ENCODE peak calls at places on chromosomes 7 and 10, in nine cellular contexts. H, O, T, B, D, Y, J, W and V are unnamed samples. For H3K4me1, the result is how much of the 10 kb centered on the place peaks cover.

GRCh38 chr10:34861293-34862004 is 46.4 kb upstream of the PARD3 start:
- DNase-seq in O (peak), T (no peak), H (peak), J (peak), W (peak), Y (peak), B (peak), D (peak), V (peak)

GRCh38 chr10:68955414-68955785 is 570 bp upstream of the DDX21 start:
- DNase-seq in H (no peak), J (no peak), W (no peak), O (no peak), Y (peak), B (no peak), D (no peak), T (no peak), V (no peak)

GRCh38 chr7:140165422-140165821 is 11.4 kb downstream of the KDM7A start:
- DNase-seq in T (no peak), H (peak), J (no peak), D (no peak), Y (no peak), B (no peak), W (no peak), O (no peak), V (no peak)

GRCh38 chr10:35875281-35875680 is 233.2 kb upstream of the FZD8 start:
- DNase-seq in B (no peak), Y (peak), J (no peak), O (no peak), W (peak), D (peak), H (peak), T (no peak), V (peak)

GRCh38 chr7:101546308-101546936 is 82.7 kb downstream of the MYL10 start:
- DNase-seq in J (no peak), Y (no peak), B (no peak), H (no peak), W (no peak), D (no peak), O (peak), T (no peak), V (peak)

GRCh38 chr10:32167450-32167849 is 111.2 kb upstream of the KIF5B start:
- DNase-seq in H (no peak), Y (no peak), T (no peak), D (no peak), W (no peak), J (no peak), B (no peak), O (no peak), V (peak)

GRCh38 chr7:139734395-139734794 is 43.4 kb downstream of the HIPK2 start:
- DNase-seq in W (peak), J (peak), D (no peak), T (no peak), Y (peak), B (no peak), O (no peak), H (peak), V (peak)

GRCh38 chr7:54394877-54395276 is 147.3 kb upstream of the VSTM2A start:
- DNase-seq in B (no peak), J (no peak), H (no peak), T (peak), W (no peak), Y (no peak), O (no peak), D (no peak), V (no peak)

GRCh38 chr7:98559958-98560357 is 57.1 kb upstream of the NPTX2 start:
- DNase-seq in T (peak), O (no peak), W (no peak), J (no peak), B (no peak), H (no peak), Y (no peak), D (no peak), V (peak)

GRCh38 chr10:83606275-83606674 is 533.0 kb upstream of the GHITM start:
- DNase-seq in T (no peak), W (no peak), H (peak), D (peak), O (no peak), J (no peak), Y (no peak), B (no peak), V (peak)

GRCh38 chr7:23216021-23216420 is 30.6 kb upstream of the GPNMB start:
- DNase-seq in H (no peak), D (no peak), T (no peak), Y (no peak), O (peak), J (peak), W (no peak), B (peak), V (no peak)

GRCh38 chr7:27196287-27196739 is 3.6 kb downstream of the HOXA13 start:
- DNase-seq in Y (peak), J (peak), T (peak), D (peak), H (peak), B (peak), W (peak), O (peak), V (peak)

GRCh38 chr7:110130669-110131068 is 960.3 kb upstream of the LRRN3 start:
- DNase-seq in T (no peak), W (no peak), J (no peak), O (no peak), D (no peak), B (no peak), Y (no peak), H (peak), V (no peak)

GRCh38 chr7:67764312-67764711 is 767.7 kb downstream of the TYW1 start:
- DNase-seq in T (no peak), Y (peak), H (no peak), J (no peak), D (no peak), B (no peak), O (no peak), W (no peak), V (no peak)

GRCh38 chr10:116045957-116046356 is 227.0 kb downstream of the GFRA1 start:
- DNase-seq in T (no peak), D (no peak), J (no peak), O (no peak), Y (no peak), W (no peak), H (no peak), B (no peak), V (no peak)

GRCh38 chr7:19107392-19108147 is 9.9 kb downstream of the TWIST1 start:
- DNase-seq in D (peak), Y (peak), W (peak), H (peak), T (no peak), B (no peak), O (peak), J (peak), V (peak)

GRCh38 chr7:40889099-40889498 is 754.3 kb downstream of the SUGCT start:
- DNase-seq in Y (no peak), O (no peak), H (no peak), W (no peak), J (no peak), T (no peak), D (no peak), B (no peak), V (no peak)

GRCh38 chr7:20352573-20353304 is 22.0 kb downstream of the ITGB8 start:
- DNase-seq in D (no peak), B (no peak), H (peak), W (peak), J (no peak), T (no peak), Y (peak), O (no peak), V (no peak)

GRCh38 chr10:112763916-112764520 is 186.0 kb upstream of the TCF7L2 start:
- DNase-seq in H (peak), Y (no peak), W (peak), D (no peak), J (no peak), T (no peak), B (no peak), O (no peak), V (no peak)

GRCh38 chr10:71748671-71749191 is 24.6 kb downstream of the VSIR start:
- DNase-seq in J (peak), T (peak), W (no peak), H (no peak), B (peak), Y (no peak), O (peak), D (no peak), V (peak)

GRCh38 chr10:122280977-122281376 is 9.9 kb downstream of the BTBD16 start:
- DNase-seq in W (no peak), O (peak), H (no peak), J (no peak), Y (no peak), T (no peak), B (no peak), D (no peak), V (no peak)

GRCh38 chr7:130298927-130299326 is 6.0 kb downstream of the CPA4 start:
- DNase-seq in J (no peak), T (no peak), O (no peak), H (no peak), B (no peak), D (no peak), Y (no peak), W (no peak), V (no peak)

GRCh38 chr10:108393111-108393510 is 1228.6 kb upstream of the SORCS1 start:
- DNase-seq in H (peak), J (no peak), O (no peak), D (no peak), Y (no peak), B (no peak), T (no peak), W (no peak), V (no peak)

GRCh38 chr10:92662852-92663251 is 26.9 kb upstream of the HHEX start:
- DNase-seq in O (no peak), B (no peak), Y (no peak), J (no peak), D (no peak), W (no peak), T (peak), H (peak), V (no peak)

GRCh38 chr7:135251502-135252327 is 18.1 kb downstream of the STRA8 start:
- DNase-seq in O (peak), H (no peak), Y (no peak), W (no peak), D (no peak), B (no peak), J (no peak), T (no peak), V (no peak)

GRCh38 chr7:11193131-11193867 is 219.6 kb downstream of the PHF14 start:
- DNase-seq in B (peak), Y (peak), H (peak), J (no peak), W (no peak), D (peak), T (no peak), O (no peak), V (peak)

GRCh38 chr7:24943096-24943948 is 36.7 kb downstream of the OSBPL3 start:
- DNase-seq in W (no peak), Y (no peak), D (no peak), B (no peak), O (no peak), T (no peak), H (no peak), J (no peak), V (no peak)

GRCh38 chr10:66642217-66642616 is 283.6 kb upstream of the LRRTM3 start:
- DNase-seq in W (no peak), T (no peak), B (no peak), J (no peak), O (no peak), Y (no peak), D (no peak), H (no peak), V (no peak)

GRCh38 chr10:26939957-26940354 is 79.2 kb upstream of the ABI1 start:
- DNase-seq in T (no peak), J (no peak), W (no peak), B (no peak), Y (no peak), D (no peak), H (no peak), O (no peak), V (no peak)

GRCh38 chr7:112467867-112468266 is 12.9 kb upstream of the LSMEM1 start:
- DNase-seq in B (no peak), H (no peak), J (no peak), O (no peak), T (no peak), D (no peak), W (no peak), Y (no peak), V (no peak)

GRCh38 chr10:59997807-59998525 is 91.6 kb upstream of the CCDC6 start:
- DNase-seq in Y (no peak), W (no peak), J (peak), H (no peak), T (no peak), D (peak), O (no peak), B (no peak), V (no peak)

GRCh38 chr10:59362991-59363390 is 642 bp upstream of the FAM13C start:
- DNase-seq in J (peak), T (no peak), Y (peak), B (peak), O (peak), D (peak), H (peak), W (peak), V (peak)

GRCh38 chr7:7292608-7293007 is 110.3 kb downstream of the C1GALT1 start:
- DNase-seq in D (no peak), H (no peak), O (no peak), W (no peak), T (no peak), Y (no peak), J (no peak), B (no peak), V (no peak)

GRCh38 chr10:121413951-121414350 is 184.3 kb downstream of the FGFR2 start:
- DNase-seq in H (no peak), W (no peak), B (no peak), O (no peak), J (no peak), Y (no peak), T (no peak), D (no peak), V (no peak)

GRCh38 chr10:101830322-101831168 is 12.3 kb upstream of the OGA start:
- DNase-seq in H (peak), O (peak), D (peak), J (peak), W (peak), B (peak), T (peak), Y (peak), V (peak)

GRCh38 chr10:116115233-116115632 is 157.8 kb downstream of the GFRA1 start:
- DNase-seq in B (no peak), O (no peak), H (no peak), W (no peak), T (no peak), Y (no peak), J (no peak), D (no peak), V (peak)

GRCh38 chr10:71939861-71940474 is 24.2 kb upstream of the CHST3 start:
- DNase-seq in W (no peak), T (no peak), Y (no peak), O (no peak), H (no peak), B (no peak), D (no peak), J (no peak), V (no peak)

GRCh38 chr10:59657724-59658123 is 51.9 kb downstream of the SLC16A9 start:
- DNase-seq in B (no peak), W (no peak), J (no peak), D (no peak), Y (no peak), T (no peak), H (no peak), O (no peak), V (no peak)

DNA sequence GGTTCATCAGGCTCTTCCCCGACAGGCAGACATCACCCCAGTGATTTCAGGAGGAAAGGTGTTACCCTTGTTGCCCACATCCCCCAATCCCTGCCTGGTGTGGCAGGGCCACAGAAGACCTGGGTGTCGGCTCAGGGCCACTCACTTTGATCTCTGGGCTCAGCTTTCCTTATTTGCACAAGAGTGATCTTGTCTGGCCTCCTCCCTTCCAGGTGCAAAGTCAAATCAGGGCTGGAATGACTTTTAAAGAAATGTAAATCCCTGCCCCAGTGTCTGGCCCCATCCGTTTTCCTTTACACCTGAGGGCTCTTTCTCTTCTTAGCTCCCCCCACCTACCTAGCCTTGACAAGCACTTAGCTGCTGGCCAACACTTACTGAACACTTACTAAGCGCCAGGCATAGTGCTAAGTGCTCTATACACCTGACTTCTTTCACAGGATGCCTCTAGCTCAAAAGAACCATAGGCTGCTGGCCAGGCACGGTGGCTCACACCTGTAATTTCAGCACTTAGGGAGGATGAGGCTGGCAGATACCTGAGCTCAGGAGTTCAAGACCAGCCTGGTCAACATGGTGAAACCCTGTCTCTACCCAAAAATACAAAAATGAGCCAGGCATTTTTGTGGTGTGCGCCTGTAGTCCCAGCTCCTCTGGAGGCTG is 979 bp upstream of the NODAL start:
- DNase-seq in H (no peak), W (no peak), T (no peak), B (no peak), O (no peak), D (no peak), J (no peak), Y (peak), V (peak)
- H3K4me1 ChIP-seq in H (under half), W (under half), T (under half), B (under half), O (under half), D (under half), J (under half), Y (under half), V (under half)

GRCh38 chr7:117023325-117023854 is 70.1 kb downstream of the ST7 start:
- DNase-seq in T (no peak), O (no peak), Y (no peak), J (no peak), D (no peak), B (no peak), H (no peak), W (no peak), V (no peak)
- H3K4me3 ChIP-seq in T (no peak), O (no peak), Y (no peak), J (no peak), D (peak), B (no peak), H (no peak), W (no peak), V (no peak)

GRCh38 chr10:13707156-13707881 is 120.6 kb downstream of the PRPF18 start:
- DNase-seq in H (peak), O (peak), Y (peak), J (peak), D (peak), W (peak), T (no peak), B (peak), V (peak)
- H3K4me1 ChIP-seq in H (under half), O (under half), Y (under half), J (under half), D (under half), W (under half), T (under half), B (under half), V (under half)

GRCh38 chr10:124450010-124450782 is at the start of gene NKX1-2:
- DNase-seq in Y (peak), B (no peak), O (no peak), D (peak), J (no peak), T (no peak), W (no peak), H (no peak), V (peak)

GRCh38 chr10:124448696-124449169 is 1.1 kb downstream of the NKX1-2 start:
- DNase-seq in W (no peak), H (no peak), B (no peak), J (no peak), D (no peak), Y (no peak), T (no peak), O (no peak), V (peak)

GRCh38 chr10:124447741-124448466 is 1.9 kb downstream of the NKX1-2 start:
- DNase-seq in O (no peak), H (no peak), W (no peak), Y (peak), D (peak), T (no peak), J (no peak), B (no peak), V (peak)

GRCh38 chr10:124449170-124450009 is 445 bp downstream of the NKX1-2 start:
- DNase-seq in B (no peak), D (no peak), Y (no peak), O (no peak), H (no peak), T (no peak), W (no peak), J (no peak), V (peak)

DNA sequence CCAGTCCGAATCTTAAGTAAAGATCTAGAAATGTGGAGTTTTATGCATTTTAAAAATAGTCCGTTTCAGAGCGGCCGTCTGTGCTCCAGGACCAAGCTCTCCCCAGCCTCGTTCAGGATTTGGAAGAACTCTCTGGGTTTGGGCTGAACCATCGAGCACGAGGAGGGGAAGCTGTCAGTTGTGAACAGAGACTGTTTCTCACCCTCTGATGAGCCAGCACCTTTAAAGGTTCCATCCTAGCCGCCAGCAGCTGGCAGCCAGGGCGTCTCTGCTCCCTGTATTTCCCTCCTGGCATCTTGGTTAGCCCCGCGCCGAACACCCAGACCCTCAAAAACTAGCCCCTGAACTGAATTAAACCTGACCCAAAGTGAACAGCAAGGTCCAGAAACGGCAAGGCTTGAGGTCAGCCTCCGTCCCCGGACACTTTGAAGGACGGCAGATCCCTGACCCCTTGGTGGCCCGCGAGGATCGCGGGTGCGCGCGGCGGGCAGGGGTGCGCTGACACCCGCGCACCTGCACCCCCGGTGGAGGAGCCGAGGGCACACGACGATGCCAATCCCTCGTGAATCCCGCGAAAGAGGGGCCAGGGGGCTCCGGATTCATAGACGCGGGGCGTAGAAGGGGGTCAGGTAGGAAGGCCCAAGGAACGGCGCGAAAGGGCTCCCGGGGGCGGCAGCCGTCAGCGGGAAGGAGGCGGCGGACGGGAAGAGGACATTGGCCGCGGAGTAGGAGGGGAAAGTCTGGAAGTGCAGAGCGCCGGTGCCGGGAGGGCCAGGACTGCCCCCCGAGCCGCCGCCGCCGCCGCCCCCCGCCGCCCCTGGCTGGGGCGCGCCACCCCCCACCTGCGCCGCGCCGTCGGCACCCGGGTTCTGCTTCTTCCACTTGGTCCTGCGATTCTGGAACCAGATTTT is 2.8 kb downstream of the NKX1-2 start:
- DNase-seq in J (no peak), O (no peak), B (no peak), T (no peak), Y (no peak), D (no peak), W (no peak), H (no peak), V (peak)
- H3K4me3 ChIP-seq in J (no peak), O (no peak), B (no peak), T (no peak), Y (peak), D (peak), W (no peak), H (no peak), V (peak)

GRCh38 chr10:14740684-14741247 is 33.9 kb downstream of the FAM107B start:
- DNase-seq in J (no peak), B (no peak), Y (no peak), D (no peak), T (peak), H (no peak), O (no peak), W (no peak), V (no peak)
- H3K4me1 ChIP-seq in J (under half), B (under half), Y (under half), D (under half), T (half or more), H (under half), O (under half), W (under half), V (under half)

GRCh38 chr7:452791-453455 is 66.7 kb downstream of the PDGFA start:
- DNase-seq in D (no peak), B (no peak), O (no peak), Y (no peak), J (no peak), W (no peak), T (no peak), H (no peak), V (no peak)
- H3K4me3 ChIP-seq in D (no peak), B (no peak), O (no peak), Y (no peak), J (no peak), W (no peak), T (no peak), H (no peak), V (no peak)